ENCODE peak calls at places on chromosomes 2 and 18, in seven cellular contexts. One of them, this sample, is unnamed.

GRCh38 chr18:46632401-46633089 is 24.5 kb downstream of the LOXHD1 start:
- DNase-seq in activated T-helper 1 cell treated with anti-CD3 and anti-CD28 coated beads, Interleukin-12 subunit alpha, Interleukin-12 subunit beta, Interleukin-2, Interleukin-4 antibody, amounts not matched to agents 30 ng/mL and 10 ng/mL and 1 ng/mL, durations not matched to agents 14 hours and 24 hours and 36 hours: no peak
- DNase-seq in activated CD4-positive, alpha-beta T cell treated with anti-CD3 and anti-CD28 coated beads for 4 hours: no peak
- DNase-seq in caudate nucleus: peak; percentile 75
- DNase-seq in HFFc6: peak; percentile 10
- DNase-seq in GM13976: no peak
- DNase-seq in M059J: peak; percentile 91
- DNase-seq in this sample: no peak

GRCh38 chr2:226618875-226619605 is 180.6 kb downstream of the IRS1 start:
- DNase-seq in activated T-helper 1 cell treated with anti-CD3 and anti-CD28 coated beads, Interleukin-12 subunit alpha, Interleukin-12 subunit beta, Interleukin-2, Interleukin-4 antibody, amounts not matched to agents 30 ng/mL and 10 ng/mL and 1 ng/mL, durations not matched to agents 14 hours and 24 hours and 36 hours: no peak
- DNase-seq in activated CD4-positive, alpha-beta T cell treated with anti-CD3 and anti-CD28 coated beads for 4 hours: no peak
- DNase-seq in caudate nucleus: no peak
- DNase-seq in HFFc6: peak; percentile 12
- DNase-seq in GM13976: no peak
- DNase-seq in M059J: no peak
- DNase-seq in this sample: no peak

GRCh38 chr2:16006537-16007166 is 66.3 kb downstream of the MYCN start:
- DNase-seq in activated T-helper 1 cell treated with anti-CD3 and anti-CD28 coated beads, Interleukin-12 subunit alpha, Interleukin-12 subunit beta, Interleukin-2, Interleukin-4 antibody, amounts not matched to agents 30 ng/mL and 10 ng/mL and 1 ng/mL, durations not matched to agents 14 hours and 24 hours and 36 hours: no peak
- DNase-seq in activated CD4-positive, alpha-beta T cell treated with anti-CD3 and anti-CD28 coated beads for 4 hours: no peak
- DNase-seq in caudate nucleus: no peak
- DNase-seq in HFFc6: no peak
- DNase-seq in GM13976: no peak
- DNase-seq in M059J: no peak
- DNase-seq in this sample: no peak

GRCh38 chr2:201580486-201580885 is 62.8 kb downstream of the TMEM237 start:
- DNase-seq in activated T-helper 1 cell treated with anti-CD3 and anti-CD28 coated beads, Interleukin-12 subunit alpha, Interleukin-12 subunit beta, Interleukin-2, Interleukin-4 antibody, amounts not matched to agents 30 ng/mL and 10 ng/mL and 1 ng/mL, durations not matched to agents 14 hours and 24 hours and 36 hours: no peak
- DNase-seq in activated CD4-positive, alpha-beta T cell treated with anti-CD3 and anti-CD28 coated beads for 4 hours: no peak
- DNase-seq in caudate nucleus: no peak
- DNase-seq in HFFc6: peak; percentile 64
- DNase-seq in GM13976: no peak
- DNase-seq in M059J: peak; percentile 26
- DNase-seq in this sample: no peak

GRCh38 chr2:197498937-197499593 is 575 bp downstream of the HSPD1 start:
- DNase-seq in activated T-helper 1 cell treated with anti-CD3 and anti-CD28 coated beads, Interleukin-12 subunit alpha, Interleukin-12 subunit beta, Interleukin-2, Interleukin-4 antibody, amounts not matched to agents 30 ng/mL and 10 ng/mL and 1 ng/mL, durations not matched to agents 14 hours and 24 hours and 36 hours: peak; percentile 59
- DNase-seq in activated CD4-positive, alpha-beta T cell treated with anti-CD3 and anti-CD28 coated beads for 4 hours: peak; percentile 44
- DNase-seq in caudate nucleus: no peak
- DNase-seq in HFFc6: no peak
- DNase-seq in GM13976: peak; percentile 62
- DNase-seq in M059J: peak; percentile 54
- DNase-seq in this sample: peak; percentile 51

GRCh38 chr2:226797989-226798421 is 1.6 kb downstream of the IRS1 start:
- DNase-seq in activated T-helper 1 cell treated with anti-CD3 and anti-CD28 coated beads, Interleukin-12 subunit alpha, Interleukin-12 subunit beta, Interleukin-2, Interleukin-4 antibody, amounts not matched to agents 30 ng/mL and 10 ng/mL and 1 ng/mL, durations not matched to agents 14 hours and 24 hours and 36 hours: no peak
- DNase-seq in activated CD4-positive, alpha-beta T cell treated with anti-CD3 and anti-CD28 coated beads for 4 hours: no peak
- DNase-seq in caudate nucleus: no peak
- DNase-seq in HFFc6: no peak
- DNase-seq in GM13976: no peak
- DNase-seq in M059J: no peak
- DNase-seq in this sample: no peak

GRCh38 chr2:85308951-85309555 is 18.7 kb downstream of the TGOLN2 start:
- DNase-seq in activated T-helper 1 cell treated with anti-CD3 and anti-CD28 coated beads, Interleukin-12 subunit alpha, Interleukin-12 subunit beta, Interleukin-2, Interleukin-4 antibody, amounts not matched to agents 30 ng/mL and 10 ng/mL and 1 ng/mL, durations not matched to agents 14 hours and 24 hours and 36 hours: no peak
- DNase-seq in activated CD4-positive, alpha-beta T cell treated with anti-CD3 and anti-CD28 coated beads for 4 hours: no peak
- DNase-seq in caudate nucleus: no peak
- DNase-seq in HFFc6: no peak
- DNase-seq in GM13976: no peak
- DNase-seq in M059J: peak; percentile 38
- DNase-seq in this sample: peak; percentile 42

GRCh38 chr2:58045580-58046334 is 849 bp upstream of the VRK2 start:
- DNase-seq in activated T-helper 1 cell treated with anti-CD3 and anti-CD28 coated beads, Interleukin-12 subunit alpha, Interleukin-12 subunit beta, Interleukin-2, Interleukin-4 antibody, amounts not matched to agents 30 ng/mL and 10 ng/mL and 1 ng/mL, durations not matched to agents 14 hours and 24 hours and 36 hours: no peak
- DNase-seq in activated CD4-positive, alpha-beta T cell treated with anti-CD3 and anti-CD28 coated beads for 4 hours: no peak
- DNase-seq in caudate nucleus: no peak
- DNase-seq in HFFc6: no peak
- DNase-seq in GM13976: no peak
- DNase-seq in M059J: no peak
- DNase-seq in this sample: no peak

GRCh38 chr2:239883326-239884050 is 141.7 kb downstream of the NDUFA10 start:
- DNase-seq in activated T-helper 1 cell treated with anti-CD3 and anti-CD28 coated beads, Interleukin-12 subunit alpha, Interleukin-12 subunit beta, Interleukin-2, Interleukin-4 antibody, amounts not matched to agents 30 ng/mL and 10 ng/mL and 1 ng/mL, durations not matched to agents 14 hours and 24 hours and 36 hours: no peak
- DNase-seq in activated CD4-positive, alpha-beta T cell treated with anti-CD3 and anti-CD28 coated beads for 4 hours: no peak
- DNase-seq in caudate nucleus: no peak
- DNase-seq in HFFc6: no peak
- DNase-seq in GM13976: peak; percentile 7
- DNase-seq in M059J: no peak
- DNase-seq in this sample: no peak

GRCh38 chr2:10554961-10555809 is 107.1 kb upstream of the ODC1 start:
- DNase-seq in activated T-helper 1 cell treated with anti-CD3 and anti-CD28 coated beads, Interleukin-12 subunit alpha, Interleukin-12 subunit beta, Interleukin-2, Interleukin-4 antibody, amounts not matched to agents 30 ng/mL and 10 ng/mL and 1 ng/mL, durations not matched to agents 14 hours and 24 hours and 36 hours: no peak
- DNase-seq in activated CD4-positive, alpha-beta T cell treated with anti-CD3 and anti-CD28 coated beads for 4 hours: no peak
- DNase-seq in caudate nucleus: no peak
- DNase-seq in HFFc6: no peak
- DNase-seq in GM13976: no peak
- DNase-seq in M059J: no peak
- DNase-seq in this sample: no peak

GRCh38 chr18:42586603-42587002 is 528.9 kb downstream of the RIT2 start:
- DNase-seq in activated T-helper 1 cell treated with anti-CD3 and anti-CD28 coated beads, Interleukin-12 subunit alpha, Interleukin-12 subunit beta, Interleukin-2, Interleukin-4 antibody, amounts not matched to agents 30 ng/mL and 10 ng/mL and 1 ng/mL, durations not matched to agents 14 hours and 24 hours and 36 hours: no peak
- DNase-seq in activated CD4-positive, alpha-beta T cell treated with anti-CD3 and anti-CD28 coated beads for 4 hours: no peak
- DNase-seq in caudate nucleus: no peak
- DNase-seq in HFFc6: no peak
- DNase-seq in GM13976: no peak
- DNase-seq in M059J: no peak
- DNase-seq in this sample: no peak

GRCh38 chr2:126720031-126720368 is 64.0 kb downstream of the GYPC start:
- DNase-seq in activated T-helper 1 cell treated with anti-CD3 and anti-CD28 coated beads, Interleukin-12 subunit alpha, Interleukin-12 subunit beta, Interleukin-2, Interleukin-4 antibody, amounts not matched to agents 30 ng/mL and 10 ng/mL and 1 ng/mL, durations not matched to agents 14 hours and 24 hours and 36 hours: no peak
- DNase-seq in activated CD4-positive, alpha-beta T cell treated with anti-CD3 and anti-CD28 coated beads for 4 hours: no peak
- DNase-seq in caudate nucleus: no peak
- DNase-seq in HFFc6: peak; percentile 16
- DNase-seq in GM13976: no peak
- DNase-seq in M059J: peak; percentile 46
- DNase-seq in this sample: no peak

GRCh38 chr2:211085056-211085680 is 528.8 kb downstream of the CPS1 start:
- DNase-seq in activated T-helper 1 cell treated with anti-CD3 and anti-CD28 coated beads, Interleukin-12 subunit alpha, Interleukin-12 subunit beta, Interleukin-2, Interleukin-4 antibody, amounts not matched to agents 30 ng/mL and 10 ng/mL and 1 ng/mL, durations not matched to agents 14 hours and 24 hours and 36 hours: no peak
- DNase-seq in activated CD4-positive, alpha-beta T cell treated with anti-CD3 and anti-CD28 coated beads for 4 hours: no peak
- DNase-seq in caudate nucleus: no peak
- DNase-seq in HFFc6: peak; percentile 17
- DNase-seq in GM13976: peak; percentile 17
- DNase-seq in M059J: peak; percentile 11
- DNase-seq in this sample: no peak

GRCh38 chr2:226337941-226338605 is 461.5 kb downstream of the IRS1 start:
- DNase-seq in activated T-helper 1 cell treated with anti-CD3 and anti-CD28 coated beads, Interleukin-12 subunit alpha, Interleukin-12 subunit beta, Interleukin-2, Interleukin-4 antibody, amounts not matched to agents 30 ng/mL and 10 ng/mL and 1 ng/mL, durations not matched to agents 14 hours and 24 hours and 36 hours: no peak
- DNase-seq in activated CD4-positive, alpha-beta T cell treated with anti-CD3 and anti-CD28 coated beads for 4 hours: no peak
- DNase-seq in caudate nucleus: no peak
- DNase-seq in HFFc6: no peak
- DNase-seq in GM13976: no peak
- DNase-seq in M059J: no peak
- DNase-seq in this sample: no peak

GRCh38 chr2:207698303-207698702 is 13.1 kb upstream of the CCNYL1 start:
- DNase-seq in activated T-helper 1 cell treated with anti-CD3 and anti-CD28 coated beads, Interleukin-12 subunit alpha, Interleukin-12 subunit beta, Interleukin-2, Interleukin-4 antibody, amounts not matched to agents 30 ng/mL and 10 ng/mL and 1 ng/mL, durations not matched to agents 14 hours and 24 hours and 36 hours: no peak
- DNase-seq in activated CD4-positive, alpha-beta T cell treated with anti-CD3 and anti-CD28 coated beads for 4 hours: no peak
- DNase-seq in caudate nucleus: no peak
- DNase-seq in HFFc6: no peak
- DNase-seq in GM13976: no peak
- DNase-seq in M059J: no peak
- DNase-seq in this sample: no peak

GRCh38 chr18:57150828-57151227 is 3.9 kb downstream of the BOD1L2 start:
- DNase-seq in activated T-helper 1 cell treated with anti-CD3 and anti-CD28 coated beads, Interleukin-12 subunit alpha, Interleukin-12 subunit beta, Interleukin-2, Interleukin-4 antibody, amounts not matched to agents 30 ng/mL and 10 ng/mL and 1 ng/mL, durations not matched to agents 14 hours and 24 hours and 36 hours: no peak
- DNase-seq in activated CD4-positive, alpha-beta T cell treated with anti-CD3 and anti-CD28 coated beads for 4 hours: no peak
- DNase-seq in caudate nucleus: no peak
- DNase-seq in HFFc6: no peak
- DNase-seq in GM13976: no peak
- DNase-seq in M059J: no peak
- DNase-seq in this sample: no peak

GRCh38 chr2:60831921-60832320 is 49.5 kb upstream of the REL start:
- DNase-seq in activated T-helper 1 cell treated with anti-CD3 and anti-CD28 coated beads, Interleukin-12 subunit alpha, Interleukin-12 subunit beta, Interleukin-2, Interleukin-4 antibody, amounts not matched to agents 30 ng/mL and 10 ng/mL and 1 ng/mL, durations not matched to agents 14 hours and 24 hours and 36 hours: no peak
- DNase-seq in activated CD4-positive, alpha-beta T cell treated with anti-CD3 and anti-CD28 coated beads for 4 hours: no peak
- DNase-seq in caudate nucleus: no peak
- DNase-seq in HFFc6: no peak
- DNase-seq in GM13976: no peak
- DNase-seq in M059J: no peak
- DNase-seq in this sample: no peak

GRCh38 chr2:149038442-149039212 is at the start of gene LYPD6B:
- DNase-seq in activated T-helper 1 cell treated with anti-CD3 and anti-CD28 coated beads, Interleukin-12 subunit alpha, Interleukin-12 subunit beta, Interleukin-2, Interleukin-4 antibody, amounts not matched to agents 30 ng/mL and 10 ng/mL and 1 ng/mL, durations not matched to agents 14 hours and 24 hours and 36 hours: no peak
- DNase-seq in activated CD4-positive, alpha-beta T cell treated with anti-CD3 and anti-CD28 coated beads for 4 hours: no peak
- DNase-seq in caudate nucleus: no peak
- DNase-seq in HFFc6: no peak
- DNase-seq in GM13976: peak; percentile 62
- DNase-seq in M059J: peak; percentile 40
- DNase-seq in this sample: no peak

GRCh38 chr2:143128681-143129580 is at the start of gene ARHGAP15:
- DNase-seq in activated T-helper 1 cell treated with anti-CD3 and anti-CD28 coated beads, Interleukin-12 subunit alpha, Interleukin-12 subunit beta, Interleukin-2, Interleukin-4 antibody, amounts not matched to agents 30 ng/mL and 10 ng/mL and 1 ng/mL, durations not matched to agents 14 hours and 24 hours and 36 hours: peak; percentile 55
- DNase-seq in activated CD4-positive, alpha-beta T cell treated with anti-CD3 and anti-CD28 coated beads for 4 hours: peak; percentile 72
- DNase-seq in caudate nucleus: no peak
- DNase-seq in HFFc6: no peak
- DNase-seq in GM13976: peak; percentile 55
- DNase-seq in M059J: no peak
- DNase-seq in this sample: no peak

GRCh38 chr2:28352726-28353125 is 39.9 kb upstream of the FOSL2 start:
- DNase-seq in activated T-helper 1 cell treated with anti-CD3 and anti-CD28 coated beads, Interleukin-12 subunit alpha, Interleukin-12 subunit beta, Interleukin-2, Interleukin-4 antibody, amounts not matched to agents 30 ng/mL and 10 ng/mL and 1 ng/mL, durations not matched to agents 14 hours and 24 hours and 36 hours: no peak
- DNase-seq in activated CD4-positive, alpha-beta T cell treated with anti-CD3 and anti-CD28 coated beads for 4 hours: no peak
- DNase-seq in caudate nucleus: no peak
- DNase-seq in HFFc6: no peak
- DNase-seq in GM13976: no peak
- DNase-seq in M059J: no peak
- DNase-seq in this sample: no peak